ENCODE peak calls at places on chromosomes 4 and X, in seven cellular contexts. One of them, this sample, is unnamed.

GRCh38 chr4:142369141-142369540 is 477.0 kb downstream of the INPP4B start:
- DNase-seq in HCT116: no peak
- DNase-seq in IMR-90: no peak
- DNase-seq in H1: no peak
- DNase-seq in GM12878: no peak
- DNase-seq in K562: no peak
- DNase-seq in HepG2: no peak
- DNase-seq in this sample: no peak

GRCh38 chr4:7295201-7295916 is 103.0 kb downstream of the SORCS2 start:
- DNase-seq in HCT116: no peak
- DNase-seq in IMR-90: no peak
- DNase-seq in H1: no peak
- DNase-seq in GM12878: no peak
- DNase-seq in K562: no peak
- DNase-seq in HepG2: no peak
- DNase-seq in this sample: no peak

GRCh38 chrX:47266643-47267042 is 33.8 kb downstream of the USP11 start:
- DNase-seq in HCT116: no peak
- DNase-seq in IMR-90: no peak
- DNase-seq in H1: no peak
- DNase-seq in GM12878: no peak
- DNase-seq in K562: no peak
- DNase-seq in HepG2: no peak
- DNase-seq in this sample: no peak

GRCh38 chr4:141350122-141350904 is 129.6 kb downstream of the ZNF330 start:
- DNase-seq in HCT116: no peak
- DNase-seq in IMR-90: peak; percentile 88
- DNase-seq in H1: no peak
- DNase-seq in GM12878: no peak
- DNase-seq in K562: no peak
- DNase-seq in HepG2: no peak
- DNase-seq in this sample: peak; percentile 92

GRCh38 chr4:71713611-71714203 is 70.2 kb downstream of the GC start:
- DNase-seq in HCT116: peak; percentile 16
- DNase-seq in IMR-90: peak; percentile 77
- DNase-seq in H1: no peak
- DNase-seq in GM12878: no peak
- DNase-seq in K562: peak; percentile 10
- DNase-seq in HepG2: peak; percentile 20
- DNase-seq in this sample: no peak

GRCh38 chr4:99986792-99987191 is 36.7 kb upstream of the H2AZ1 start:
- DNase-seq in HCT116: no peak
- DNase-seq in IMR-90: no peak
- DNase-seq in H1: no peak
- DNase-seq in GM12878: peak; percentile 3
- DNase-seq in K562: no peak
- DNase-seq in HepG2: no peak
- DNase-seq in this sample: no peak

GRCh38 chr4:153432971-153433752 is 33.0 kb upstream of the TMEM131L start:
- DNase-seq in HCT116: peak; percentile 77
- DNase-seq in IMR-90: peak; percentile 64
- DNase-seq in H1: peak; percentile 62
- DNase-seq in GM12878: peak; percentile 99
- DNase-seq in K562: peak; percentile 80
- DNase-seq in HepG2: peak; percentile 79
- DNase-seq in this sample: peak; percentile 43

GRCh38 chr4:108097990-108098553 is 70.7 kb downstream of the LEF1 start:
- DNase-seq in HCT116: no peak
- DNase-seq in IMR-90: no peak
- DNase-seq in H1: no peak
- DNase-seq in GM12878: no peak
- DNase-seq in K562: no peak
- DNase-seq in HepG2: peak; percentile 3
- DNase-seq in this sample: no peak

GRCh38 chrX:69505772-69506616 is 1.9 kb downstream of the NALF2 start:
- DNase-seq in HCT116: no peak
- DNase-seq in IMR-90: no peak
- DNase-seq in H1: no peak
- DNase-seq in GM12878: no peak
- DNase-seq in K562: no peak
- DNase-seq in HepG2: no peak
- DNase-seq in this sample: no peak

DNA sequence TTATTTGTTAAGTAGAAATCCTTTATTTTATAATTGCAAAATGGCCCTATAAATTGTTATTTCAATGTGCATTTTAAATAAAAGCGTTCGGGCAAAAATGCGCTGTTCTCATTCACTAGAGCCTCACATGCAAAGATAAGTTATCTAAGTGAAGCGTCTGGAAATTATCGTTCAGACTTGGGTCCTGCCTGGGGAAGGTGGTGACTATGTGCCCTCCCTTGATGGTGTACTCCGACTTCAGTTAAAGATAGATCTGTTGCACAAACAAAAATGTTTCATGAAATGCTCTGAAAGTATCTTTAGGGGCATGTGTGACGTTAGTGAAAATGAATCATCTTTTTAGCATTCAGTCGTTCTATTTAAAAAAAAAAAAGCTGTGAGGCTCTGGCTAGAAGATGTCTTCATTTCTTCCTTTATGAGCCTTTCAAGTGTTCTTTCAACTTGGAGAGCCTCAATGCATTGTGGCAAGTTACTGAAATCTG is 82.8 kb downstream of the AFF1 start:
- DNase-seq in HCT116: no peak
- DNase-seq in IMR-90: peak; percentile 88
- DNase-seq in H1: no peak
- DNase-seq in GM12878: no peak
- DNase-seq in K562: peak; percentile 75
- DNase-seq in HepG2: no peak
- DNase-seq in this sample: no peak
- H3K4me1 ChIP-seq in HCT116: peaks cover 20% of the 10 kb centered on the region
- H3K4me1 ChIP-seq in IMR-90: peaks cover 10% of the 10 kb centered on the region
- H3K4me1 ChIP-seq in H1: no peaks in the 10 kb centered on the region
- H3K4me1 ChIP-seq in GM12878: peaks cover 46% of the 10 kb centered on the region
- H3K4me1 ChIP-seq in K562: peaks cover 42% of the 10 kb centered on the region
- H3K4me1 ChIP-seq in HepG2: peaks cover 54% of the 10 kb centered on the region
- H3K4me1 ChIP-seq in this sample: peaks cover 78% of the 10 kb centered on the region

GRCh38 chr4:87224036-87224923 is 3.9 kb upstream of the KLHL8 start:
- DNase-seq in HCT116: no peak
- DNase-seq in IMR-90: no peak
- DNase-seq in H1: no peak
- DNase-seq in GM12878: no peak
- DNase-seq in K562: no peak
- DNase-seq in HepG2: no peak
- DNase-seq in this sample: no peak

GRCh38 chr4:87220094-87220831 is at the start of gene KLHL8:
- DNase-seq in HCT116: peak; percentile 49
- DNase-seq in IMR-90: peak; percentile 73
- DNase-seq in H1: peak; percentile 92
- DNase-seq in GM12878: peak; percentile 40
- DNase-seq in K562: peak; percentile 94
- DNase-seq in HepG2: peak; percentile 75
- DNase-seq in this sample: peak; percentile 82

GRCh38 chr4:87216469-87216868 is 3.9 kb downstream of the KLHL8 start:
- DNase-seq in HCT116: no peak
- DNase-seq in IMR-90: no peak
- DNase-seq in H1: no peak
- DNase-seq in GM12878: no peak
- DNase-seq in K562: no peak
- DNase-seq in HepG2: no peak
- DNase-seq in this sample: no peak

DNA sequence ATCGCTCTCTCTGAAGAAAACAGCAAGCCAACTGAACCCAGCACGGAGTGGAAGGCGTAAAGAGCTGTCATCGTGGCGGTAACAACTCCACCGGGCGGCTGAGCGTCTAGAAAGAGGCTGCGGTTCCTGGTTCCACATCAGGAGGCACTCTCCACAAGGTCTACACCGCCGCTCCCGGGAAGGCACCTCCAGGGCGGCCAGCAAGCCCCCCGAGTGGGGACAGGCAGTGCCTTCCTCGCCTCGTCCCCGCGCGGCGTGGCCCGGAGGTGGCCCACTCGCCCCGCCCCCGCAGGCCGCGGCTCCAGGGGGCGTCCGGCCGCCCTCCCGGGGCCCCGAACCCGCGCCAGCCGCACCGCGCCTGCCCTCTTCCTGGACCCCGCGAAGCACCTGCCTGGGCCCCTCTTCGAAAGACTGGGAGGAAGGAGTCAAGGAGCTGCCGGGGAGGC is 747 bp downstream of the KLHL8 start:
- DNase-seq in HCT116: no peak
- DNase-seq in IMR-90: peak; percentile 33
- DNase-seq in H1: no peak
- DNase-seq in GM12878: no peak
- DNase-seq in K562: no peak
- DNase-seq in HepG2: peak; percentile 11
- DNase-seq in this sample: no peak
- TF ChIP-seq CEBPB in HCT116: no peak
- TF ChIP-seq CEBPB in IMR-90: no peak
- TF ChIP-seq CEBPB in H1: no peak
- TF ChIP-seq CEBPB in GM12878: no peak
- TF ChIP-seq CEBPB in K562: no peak
- TF ChIP-seq CEBPB in HepG2: no peak
- TF ChIP-seq CEBPB in this sample: no peak

GRCh38 chrX:148501121-148502066 is 977 bp downstream of the AFF2 start:
- DNase-seq in HCT116: no peak
- DNase-seq in IMR-90: no peak
- DNase-seq in H1: peak; percentile 59
- DNase-seq in GM12878: no peak
- DNase-seq in K562: no peak
- DNase-seq in HepG2: no peak
- DNase-seq in this sample: no peak
- H3K4me1 ChIP-seq in HCT116: no peaks in the 10 kb centered on the region
- H3K4me1 ChIP-seq in IMR-90: no peaks in the 10 kb centered on the region
- H3K4me1 ChIP-seq in H1: no peaks in the 10 kb centered on the region
- H3K4me1 ChIP-seq in GM12878: no peaks in the 10 kb centered on the region
- H3K4me1 ChIP-seq in K562: no peaks in the 10 kb centered on the region
- H3K4me1 ChIP-seq in HepG2: no peaks in the 10 kb centered on the region
- H3K4me1 ChIP-seq in this sample: no peaks in the 10 kb centered on the region

DNA sequence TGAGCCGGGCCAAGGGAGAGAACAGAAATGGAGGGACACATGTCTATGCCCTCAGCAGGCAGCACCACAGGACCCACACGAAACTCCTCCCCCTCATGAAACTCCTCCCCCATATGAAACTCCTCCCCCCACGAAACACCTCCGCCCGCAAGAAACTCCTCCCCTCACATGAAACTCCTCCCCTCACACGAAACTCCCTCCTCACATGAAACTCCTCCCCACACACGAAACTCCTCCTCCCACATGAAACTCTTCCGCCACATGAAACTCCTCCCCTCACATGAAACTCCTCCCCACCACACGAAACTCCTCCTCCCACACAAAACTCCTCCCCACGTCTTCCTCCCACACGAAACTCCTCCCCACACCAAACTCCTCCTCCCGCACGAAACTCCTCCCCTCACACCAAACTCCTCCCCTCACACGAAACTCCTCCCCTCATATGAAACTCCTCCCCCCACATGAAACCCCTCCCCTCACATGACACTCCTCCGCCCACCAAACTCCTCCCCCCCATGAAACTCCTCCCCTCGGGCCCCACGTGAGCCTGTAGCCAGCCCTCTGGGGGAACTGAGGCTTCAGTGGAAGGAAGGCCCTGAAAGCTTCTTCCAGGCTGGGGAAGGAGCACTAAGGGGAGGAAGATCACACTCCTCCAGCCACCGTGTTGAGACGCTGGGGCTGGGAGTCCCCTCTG is 15.2 kb downstream of the ADRA2C start:
- DNase-seq in HCT116: peak; percentile 62
- DNase-seq in IMR-90: no peak
- DNase-seq in H1: no peak
- DNase-seq in GM12878: no peak
- DNase-seq in K562: peak; percentile 74
- DNase-seq in HepG2: peak; percentile 74
- DNase-seq in this sample: peak; percentile 73
- TF ChIP-seq CEBPB in HCT116: no peak
- TF ChIP-seq CEBPB in IMR-90: no peak
- TF ChIP-seq CEBPB in H1: no peak
- TF ChIP-seq CEBPB in GM12878: no peak
- TF ChIP-seq CEBPB in K562: no peak
- TF ChIP-seq CEBPB in HepG2: no peak
- TF ChIP-seq CEBPB in this sample: no peak

DNA sequence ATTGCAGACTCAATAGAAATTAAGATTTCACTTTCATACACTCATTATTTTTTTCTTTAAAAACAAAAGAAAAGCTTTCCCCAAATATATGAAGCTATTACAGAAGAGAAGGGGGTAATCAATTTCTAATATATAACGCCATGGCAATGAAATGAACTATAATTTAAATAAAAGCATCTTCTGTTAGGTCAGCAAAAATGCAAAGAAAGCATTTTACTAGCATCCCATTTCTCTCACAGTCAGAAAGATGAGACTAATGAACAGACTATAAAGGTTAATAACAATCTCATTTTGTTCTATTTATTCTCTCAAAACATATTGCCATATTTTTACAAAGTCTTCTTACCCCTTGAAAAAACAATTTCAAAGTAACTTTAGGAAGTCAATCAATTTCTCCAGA is 89.0 kb downstream of the TRIML1 start:
- DNase-seq in HCT116: no peak
- DNase-seq in IMR-90: no peak
- DNase-seq in H1: no peak
- DNase-seq in GM12878: no peak
- DNase-seq in K562: no peak
- DNase-seq in HepG2: no peak
- DNase-seq in this sample: no peak
- H3K4me1 ChIP-seq in HCT116: no peaks in the 10 kb centered on the region
- H3K4me1 ChIP-seq in IMR-90: peaks cover 2% of the 10 kb centered on the region
- H3K4me1 ChIP-seq in H1: no peaks in the 10 kb centered on the region
- H3K4me1 ChIP-seq in GM12878: no peaks in the 10 kb centered on the region
- H3K4me1 ChIP-seq in K562: no peaks in the 10 kb centered on the region
- H3K4me1 ChIP-seq in HepG2: no peaks in the 10 kb centered on the region
- H3K4me1 ChIP-seq in this sample: no peaks in the 10 kb centered on the region

GRCh38 chr4:157996061-157996460 is 176.8 kb downstream of the GASK1B start:
- DNase-seq in HCT116: no peak
- DNase-seq in IMR-90: no peak
- DNase-seq in H1: no peak
- DNase-seq in GM12878: no peak
- DNase-seq in K562: no peak
- DNase-seq in HepG2: no peak
- DNase-seq in this sample: no peak
- TF ChIP-seq CEBPB in HCT116: no peak
- TF ChIP-seq CEBPB in IMR-90: no peak
- TF ChIP-seq CEBPB in H1: no peak
- TF ChIP-seq CEBPB in GM12878: no peak
- TF ChIP-seq CEBPB in K562: no peak
- TF ChIP-seq CEBPB in HepG2: no peak
- TF ChIP-seq CEBPB in this sample: no peak

GRCh38 chr4:2809610-2810180 is 16.8 kb downstream of the SH3BP2 start:
- DNase-seq in HCT116: no peak
- DNase-seq in IMR-90: no peak
- DNase-seq in H1: no peak
- DNase-seq in GM12878: no peak
- DNase-seq in K562: no peak
- DNase-seq in HepG2: no peak
- DNase-seq in this sample: no peak
- H3K4me1 ChIP-seq in HCT116: peaks cover 45% of the 10 kb centered on the region
- H3K4me1 ChIP-seq in IMR-90: peaks cover 27% of the 10 kb centered on the region
- H3K4me1 ChIP-seq in H1: peaks cover 7% of the 10 kb centered on the region
- H3K4me1 ChIP-seq in GM12878: peaks cover 50% of the 10 kb centered on the region
- H3K4me1 ChIP-seq in K562: peaks cover 76% of the 10 kb centered on the region
- H3K4me1 ChIP-seq in HepG2: peaks cover 43% of the 10 kb centered on the region
- H3K4me1 ChIP-seq in this sample: no peaks in the 10 kb centered on the region

This sample was measured in A549.